ENCODE peak calls at places on chromosomes 7 and 10, in eight cellular contexts. One of them, this sample, is unnamed.
A peak's percentile ranks its signal among the peaks of the same experiment; 100 is the strongest.

GRCh38 chr10:7622969-7623368 is 43.8 kb downstream of the ITIH5 start:
- DNase-seq in astrocyte of the spinal cord: no peak
- DNase-seq in GF-D8: no peak
- DNase-seq in NCI-H1694 treated with DMSO at 0.1 percent for 48 hours: no peak
- DNase-seq in EH: no peak
- DNase-seq in ELR: no peak
- DNase-seq in aorta: no peak
- DNase-seq in NCI-H1092 treated with DMSO at 0.1 percent for 48 hours: peak; percentile 74
- DNase-seq in this sample: no peak

GRCh38 chr10:119297207-119297968 is 90.0 kb downstream of the GRK5 start:
- DNase-seq in astrocyte of the spinal cord: no peak
- DNase-seq in GF-D8: no peak
- DNase-seq in NCI-H1694 treated with DMSO at 0.1 percent for 48 hours: no peak
- DNase-seq in EH: no peak
- DNase-seq in ELR: no peak
- DNase-seq in aorta: peak; percentile 23
- DNase-seq in NCI-H1092 treated with DMSO at 0.1 percent for 48 hours: no peak
- DNase-seq in this sample: no peak

GRCh38 chr10:62705789-62706188 is 98.7 kb upstream of the ADO start:
- DNase-seq in astrocyte of the spinal cord: no peak
- DNase-seq in GF-D8: no peak
- DNase-seq in NCI-H1694 treated with DMSO at 0.1 percent for 48 hours: no peak
- DNase-seq in EH: no peak
- DNase-seq in ELR: no peak
- DNase-seq in aorta: no peak
- DNase-seq in NCI-H1092 treated with DMSO at 0.1 percent for 48 hours: no peak
- DNase-seq in this sample: no peak

GRCh38 chr7:35268953-35269352 is 15.1 kb upstream of the TBX20 start:
- DNase-seq in astrocyte of the spinal cord: no peak
- DNase-seq in GF-D8: no peak
- DNase-seq in NCI-H1694 treated with DMSO at 0.1 percent for 48 hours: peak; percentile 41
- DNase-seq in EH: no peak
- DNase-seq in ELR: no peak
- DNase-seq in aorta: no peak
- DNase-seq in NCI-H1092 treated with DMSO at 0.1 percent for 48 hours: peak; percentile 18
- DNase-seq in this sample: no peak

GRCh38 chr10:77357611-77358010 is 280.0 kb downstream of the KCNMA1 start:
- DNase-seq in astrocyte of the spinal cord: peak; percentile 84
- DNase-seq in GF-D8: no peak
- DNase-seq in NCI-H1694 treated with DMSO at 0.1 percent for 48 hours: no peak
- DNase-seq in EH: peak; percentile 75
- DNase-seq in ELR: peak; percentile 85
- DNase-seq in aorta: no peak
- DNase-seq in NCI-H1092 treated with DMSO at 0.1 percent for 48 hours: no peak
- DNase-seq in this sample: no peak

GRCh38 chr10:84308481-84309304 is 19.7 kb upstream of the CCSER2 start:
- DNase-seq in astrocyte of the spinal cord: peak; percentile 89
- DNase-seq in GF-D8: peak; percentile 95
- DNase-seq in NCI-H1694 treated with DMSO at 0.1 percent for 48 hours: no peak
- DNase-seq in EH: peak; percentile 91
- DNase-seq in ELR: peak; percentile 69
- DNase-seq in aorta: no peak
- DNase-seq in NCI-H1092 treated with DMSO at 0.1 percent for 48 hours: peak; percentile 17
- DNase-seq in this sample: peak; percentile 39

GRCh38 chr7:43872401-43873165 is 3.3 kb upstream of the MRPS24 start:
- DNase-seq in astrocyte of the spinal cord: peak; percentile 66
- DNase-seq in GF-D8: no peak
- DNase-seq in NCI-H1694 treated with DMSO at 0.1 percent for 48 hours: no peak
- DNase-seq in EH: peak; percentile 91
- DNase-seq in ELR: peak; percentile 90
- DNase-seq in aorta: peak; percentile 76
- DNase-seq in NCI-H1092 treated with DMSO at 0.1 percent for 48 hours: no peak
- DNase-seq in this sample: peak; percentile 57

GRCh38 chr7:115654384-115655181 is 376.0 kb downstream of the TFEC start:
- DNase-seq in astrocyte of the spinal cord: no peak
- DNase-seq in GF-D8: no peak
- DNase-seq in NCI-H1694 treated with DMSO at 0.1 percent for 48 hours: no peak
- DNase-seq in EH: peak; percentile 58
- DNase-seq in ELR: peak; percentile 48
- DNase-seq in aorta: no peak
- DNase-seq in NCI-H1092 treated with DMSO at 0.1 percent for 48 hours: no peak
- DNase-seq in this sample: no peak

GRCh38 chr7:147296986-147297385 is 1180.4 kb downstream of the CNTNAP2 start:
- DNase-seq in astrocyte of the spinal cord: no peak
- DNase-seq in GF-D8: no peak
- DNase-seq in NCI-H1694 treated with DMSO at 0.1 percent for 48 hours: no peak
- DNase-seq in EH: no peak
- DNase-seq in ELR: no peak
- DNase-seq in aorta: no peak
- DNase-seq in NCI-H1092 treated with DMSO at 0.1 percent for 48 hours: no peak
- DNase-seq in this sample: no peak

GRCh38 chr10:58436071-58436470 is 50.9 kb downstream of the TFAM start:
- DNase-seq in astrocyte of the spinal cord: no peak
- DNase-seq in GF-D8: no peak
- DNase-seq in NCI-H1694 treated with DMSO at 0.1 percent for 48 hours: no peak
- DNase-seq in EH: peak; percentile 46
- DNase-seq in ELR: peak; percentile 65
- DNase-seq in aorta: no peak
- DNase-seq in NCI-H1092 treated with DMSO at 0.1 percent for 48 hours: no peak
- DNase-seq in this sample: no peak

GRCh38 chr10:76899490-76899889 is 738.1 kb downstream of the KCNMA1 start:
- DNase-seq in astrocyte of the spinal cord: no peak
- DNase-seq in GF-D8: no peak
- DNase-seq in NCI-H1694 treated with DMSO at 0.1 percent for 48 hours: no peak
- DNase-seq in EH: peak; percentile 57
- DNase-seq in ELR: no peak
- DNase-seq in aorta: no peak
- DNase-seq in NCI-H1092 treated with DMSO at 0.1 percent for 48 hours: no peak
- DNase-seq in this sample: no peak

GRCh38 chr7:73669858-73670385 is 2.3 kb downstream of the VPS37D start:
- DNase-seq in astrocyte of the spinal cord: no peak
- DNase-seq in GF-D8: no peak
- DNase-seq in NCI-H1694 treated with DMSO at 0.1 percent for 48 hours: no peak
- DNase-seq in EH: no peak
- DNase-seq in ELR: no peak
- DNase-seq in aorta: no peak
- DNase-seq in NCI-H1092 treated with DMSO at 0.1 percent for 48 hours: no peak
- DNase-seq in this sample: no peak

GRCh38 chr7:157565201-157565626 is 228.4 kb downstream of the DNAJB6 start:
- DNase-seq in astrocyte of the spinal cord: no peak
- DNase-seq in GF-D8: no peak
- DNase-seq in NCI-H1694 treated with DMSO at 0.1 percent for 48 hours: no peak
- DNase-seq in EH: no peak
- DNase-seq in ELR: no peak
- DNase-seq in aorta: peak; percentile 19
- DNase-seq in NCI-H1092 treated with DMSO at 0.1 percent for 48 hours: no peak
- DNase-seq in this sample: no peak

GRCh38 chr7:141231018-141231792 is 157.3 kb downstream of the TMEM178B start:
- DNase-seq in astrocyte of the spinal cord: peak; percentile 62
- DNase-seq in GF-D8: no peak
- DNase-seq in NCI-H1694 treated with DMSO at 0.1 percent for 48 hours: no peak
- DNase-seq in EH: peak; percentile 39
- DNase-seq in ELR: peak; percentile 52
- DNase-seq in aorta: no peak
- DNase-seq in NCI-H1092 treated with DMSO at 0.1 percent for 48 hours: peak; percentile 46
- DNase-seq in this sample: peak; percentile 66

GRCh38 chr10:79241990-79242619 is 105.2 kb upstream of the PPIF start:
- DNase-seq in astrocyte of the spinal cord: peak; percentile 45
- DNase-seq in GF-D8: peak; percentile 74
- DNase-seq in NCI-H1694 treated with DMSO at 0.1 percent for 48 hours: peak; percentile 12
- DNase-seq in EH: peak; percentile 78
- DNase-seq in ELR: peak; percentile 79
- DNase-seq in aorta: peak; percentile 89
- DNase-seq in NCI-H1092 treated with DMSO at 0.1 percent for 48 hours: peak; percentile 40
- DNase-seq in this sample: no peak